ENCODE peak calls at places on chromosomes 7 and 10, in five cellular contexts. U, W, E, Z and M are unnamed samples.

GRCh38 chr7:30656006-30656575 is 26.2 kb downstream of the CRHR2 start:
- DNase-seq in U (no peak), W (no peak), E (no peak), Z (no peak), M (no peak)

GRCh38 chr10:61786728-61787127 is 114.8 kb upstream of the ARID5B start:
- DNase-seq in U (peak), W (no peak), E (no peak), Z (peak), M (no peak)

GRCh38 chr7:150514748-150515222 is at the start of gene GIMAP7:
- DNase-seq in U (peak), W (no peak), E (no peak), Z (no peak), M (no peak)

GRCh38 chr7:130998993-130999602 is 265.1 kb upstream of the KLF14 start:
- DNase-seq in U (no peak), W (no peak), E (no peak), Z (no peak), M (no peak)

GRCh38 chr10:43421201-43421507 is 12.2 kb upstream of the HNRNPF start:
- DNase-seq in U (no peak), W (no peak), E (no peak), Z (no peak), M (no peak)

GRCh38 chr10:88395677-88396076 is 187.4 kb downstream of the RNLS start:
- DNase-seq in U (no peak), W (no peak), E (no peak), Z (no peak), M (no peak)

GRCh38 chr10:4691301-4691700 is 134.7 kb upstream of the AKR1E2 start:
- DNase-seq in U (no peak), W (no peak), E (no peak), Z (no peak), M (no peak)

GRCh38 chr7:66883716-66884115 is 37.3 kb upstream of the TMEM248 start:
- DNase-seq in U (no peak), W (no peak), E (no peak), Z (no peak), M (no peak)

GRCh38 chr7:115558186-115558585 is 472.4 kb downstream of the TFEC start:
- DNase-seq in U (no peak), W (no peak), E (no peak), Z (peak), M (no peak)

GRCh38 chr10:555682-556350 is 133.7 kb downstream of the DIP2C start:
- DNase-seq in U (no peak), W (no peak), E (no peak), Z (no peak), M (no peak)

GRCh38 chr10:133159611-133159949 is 439 bp upstream of the KNDC1 start:
- DNase-seq in U (no peak), W (no peak), E (no peak), Z (no peak), M (no peak)

GRCh38 chr10:8628351-8628750 is 573.9 kb downstream of the GATA3 start:
- DNase-seq in U (no peak), W (no peak), E (no peak), Z (no peak), M (no peak)

GRCh38 chr7:149455175-149455950 is 5.5 kb downstream of the ZNF777 start:
- DNase-seq in U (no peak), W (no peak), E (no peak), Z (no peak), M (no peak)

GRCh38 chr10:121659236-121659635 is 61.0 kb upstream of the FGFR2 start:
- DNase-seq in U (no peak), W (no peak), E (no peak), Z (no peak), M (no peak)

GRCh38 chr10:13567030-13567429 is 19.7 kb upstream of the PRPF18 start:
- DNase-seq in U (no peak), W (no peak), E (no peak), Z (no peak), M (peak)

GRCh38 chr7:150818971-150819370 is 18.4 kb downstream of the TMEM176A start:
- DNase-seq in U (no peak), W (no peak), E (no peak), Z (no peak), M (no peak)

GRCh38 chr10:28872592-28873165 is 195.4 kb downstream of the BAMBI start:
- DNase-seq in U (no peak), W (no peak), E (no peak), Z (no peak), M (no peak)

GRCh38 chr10:110357252-110357780 is 52.6 kb upstream of the SMNDC1 start:
- DNase-seq in U (peak), W (no peak), E (no peak), Z (peak), M (no peak)

GRCh38 chr10:23197416-23197861 is 5.3 kb downstream of the PTF1A start:
- DNase-seq in U (no peak), W (no peak), E (no peak), Z (no peak), M (no peak)

GRCh38 chr10:5737352-5737751 is 52.7 kb downstream of the TASOR2 start:
- DNase-seq in U (no peak), W (no peak), E (no peak), Z (no peak), M (no peak)

GRCh38 chr7:121451367-121452073 is 55.4 kb upstream of the FAM3C start:
- DNase-seq in U (no peak), W (no peak), E (no peak), Z (no peak), M (no peak)

GRCh38 chr10:6033954-6034353 is 28.2 kb downstream of the IL2RA start:
- DNase-seq in U (no peak), W (no peak), E (no peak), Z (no peak), M (no peak)

GRCh38 chr10:121490906-121491519 is 107.2 kb downstream of the FGFR2 start:
- DNase-seq in U (no peak), W (no peak), E (no peak), Z (no peak), M (no peak)

GRCh38 chr7:122199171-122199570 is 55.1 kb upstream of the AASS start:
- DNase-seq in U (no peak), W (peak), E (no peak), Z (no peak), M (no peak)

GRCh38 chr7:613442-614140 is 93.9 kb upstream of the PDGFA start:
- DNase-seq in U (no peak), W (no peak), E (no peak), Z (no peak), M (no peak)

GRCh38 chr7:71625534-71625933 is 493.6 kb downstream of the GALNT17 start:
- DNase-seq in U (no peak), W (no peak), E (no peak), Z (no peak), M (no peak)

GRCh38 chr7:134703781-134704180 is 57.1 kb downstream of the BPGM start:
- DNase-seq in U (no peak), W (no peak), E (no peak), Z (no peak), M (no peak)

GRCh38 chr10:131514454-131514853 is 202.9 kb upstream of the TCERG1L start:
- DNase-seq in U (no peak), W (no peak), E (no peak), Z (no peak), M (no peak)